ENCODE peak calls at places on chromosomes 5 and 9, in four cellular contexts. B is lung, Q is ACHN, M is Peyer's patch. A is an unnamed sample.
A peak's percentile ranks its signal among the peaks of the same experiment; 100 is the strongest.

GRCh38 chr9:73153793-73154227 is 2.1 kb downstream of the ANXA1 start:
- DNase-seq in Q (no peak), M (no peak), B (no peak), A (no peak)

GRCh38 chr9:2802494-2802921 is 41.4 kb downstream of the PUM3 start:
- DNase-seq in M (no peak), Q (no peak), B (no peak), A (no peak)

GRCh38 chr5:180600554-180601041 is 9.3 kb upstream of the SCGB3A1 start:
- DNase-seq in B (peak; percentile 59), M (peak; percentile 32), Q (no peak), A (no peak)

GRCh38 chr5:135439426-135440205 is 7.5 kb downstream of the DCANP1 start:
- DNase-seq in B (peak; percentile 19), Q (no peak), M (peak; percentile 31), A (no peak)

GRCh38 chr5:2239237-2239910 is 356.6 kb upstream of the IRX4 start:
- DNase-seq in Q (no peak), M (no peak), B (peak; percentile 17), A (no peak)

GRCh38 chr5:158155087-158155486 is 296.1 kb upstream of the CLINT1 start:
- DNase-seq in M (no peak), Q (no peak), B (no peak), A (no peak)

GRCh38 chr9:18566125-18566524 is 92.2 kb downstream of the ADAMTSL1 start:
- DNase-seq in B (no peak), Q (no peak), M (no peak), A (peak; percentile 25)

GRCh38 chr5:54454602-54455001 is 897 bp upstream of the HSPB3 start:
- DNase-seq in M (no peak), B (no peak), Q (no peak), A (no peak)

GRCh38 chr9:133370680-133371079 is 5.2 kb downstream of the SURF4 start:
- DNase-seq in Q (no peak), B (no peak), M (peak; percentile 71), A (no peak)

GRCh38 chr5:176781638-176782570 is 28.5 kb upstream of the UNC5A start:
- DNase-seq in Q (no peak), M (peak; percentile 8), B (no peak), A (no peak)

GRCh38 chr5:77588175-77588574 is 50.3 kb downstream of the OTP start:
- DNase-seq in Q (no peak), B (no peak), M (no peak), A (no peak)

GRCh38 chr9:83472221-83472665 is 66.0 kb downstream of the FRMD3 start:
- DNase-seq in Q (no peak), B (no peak), M (peak; percentile 74), A (no peak)

GRCh38 chr9:137167113-137167751 is 2.6 kb downstream of the LRRC26 start:
- DNase-seq in B (no peak), Q (no peak), M (no peak), A (no peak)

A was measured in HTR-8/SVneo.